ENCODE peak calls at places on chromosomes 4 and X, in eight cellular contexts. D is GM13977, J is heart right ventricle, U is colonic mucosa, P is upper lobe of right lung, C is AG04450, E is foreskin fibroblast, Z is OCI-LY7. B is an unnamed sample.

GRCh38 chrX:67543818-67544217 is at the start of gene AR:
- DNase-seq in C (peak), U (peak), E (peak), J (peak), D (no peak), P (peak), Z (no peak), B (no peak)

GRCh38 chrX:112687189-112687691 is 7.5 kb upstream of the LHFPL1 start:
- DNase-seq in E (no peak), J (no peak), Z (no peak), D (no peak), C (no peak), U (no peak), P (no peak), B (no peak)

GRCh38 chr4:26175016-26175786 is 145.6 kb upstream of the RBPJ start:
- DNase-seq in J (no peak), P (no peak), C (no peak), D (peak), Z (no peak), U (no peak), E (no peak), B (peak)

GRCh38 chr4:167715176-167715575 is 377.2 kb upstream of the ANXA10 start:
- DNase-seq in C (no peak), P (no peak), Z (no peak), D (no peak), J (no peak), U (no peak), E (no peak), B (no peak)

GRCh38 chr4:43242611-43243010 is 350.1 kb downstream of the GRXCR1 start:
- DNase-seq in U (no peak), P (no peak), C (no peak), J (no peak), D (no peak), Z (no peak), E (no peak), B (no peak)

GRCh38 chrX:134255555-134255954 is 18.6 kb downstream of the CCDC160 start:
- DNase-seq in J (no peak), U (no peak), D (no peak), P (no peak), Z (no peak), C (no peak), E (no peak), B (no peak)

GRCh38 chrX:130060122-130061069 is 49.9 kb downstream of the ELF4 start:
- DNase-seq in Z (peak), C (no peak), E (peak), J (peak), D (peak), U (peak), P (peak), B (peak)

GRCh38 chr4:186627226-186627865 is 72.0 kb upstream of the MTNR1A start:
- DNase-seq in J (no peak), C (no peak), Z (no peak), D (no peak), E (peak), U (no peak), P (no peak), B (no peak)

GRCh38 chrX:24668111-24668510 is 21.0 kb upstream of the PCYT1B start:
- DNase-seq in U (no peak), J (no peak), D (no peak), C (no peak), E (no peak), Z (no peak), P (no peak), B (no peak)

GRCh38 chr4:184384056-184384809 is 90.1 kb downstream of the IRF2 start:
- DNase-seq in E (peak), Z (peak), U (peak), D (peak), J (no peak), C (peak), P (no peak), B (peak)

GRCh38 chr4:12791536-12791935 is 692.6 kb downstream of the RAB28 start:
- DNase-seq in E (no peak), J (peak), P (no peak), U (no peak), C (no peak), D (no peak), Z (no peak), B (no peak)

GRCh38 chr4:53748328-53748772 is 157.1 kb upstream of the LNX1 start:
- DNase-seq in Z (peak), P (no peak), U (no peak), J (no peak), D (peak), E (no peak), C (no peak), B (peak)

GRCh38 chr4:36461344-36461743 is 179.9 kb downstream of the DTHD1 start:
- DNase-seq in Z (no peak), D (no peak), J (no peak), C (no peak), U (no peak), E (no peak), P (no peak), B (no peak)

GRCh38 chr4:71683309-71683708 is 100.6 kb downstream of the GC start:
- DNase-seq in U (no peak), C (no peak), J (no peak), D (no peak), Z (no peak), E (no peak), P (no peak), B (no peak)

GRCh38 chrX:21723097-21723496 is 34.8 kb downstream of the SMPX start:
- DNase-seq in E (no peak), U (no peak), C (no peak), J (no peak), Z (no peak), D (no peak), P (no peak), B (no peak)

GRCh38 chrX:107025538-107025937 is 25.5 kb upstream of the MORC4 start:
- DNase-seq in C (no peak), U (no peak), J (no peak), D (peak), E (peak), P (no peak), Z (peak), B (peak)

GRCh38 chrX:38260231-38260630 is 39.6 kb upstream of the SRPX start:
- DNase-seq in C (no peak), U (peak), Z (peak), P (no peak), E (no peak), D (peak), J (no peak), B (peak)

GRCh38 chr4:11805837-11806236 is 377.1 kb upstream of the HS3ST1 start:
- DNase-seq in P (no peak), C (no peak), E (no peak), Z (peak), J (no peak), U (no peak), D (no peak), B (no peak)

GRCh38 chr4:94446386-94446785 is 5.4 kb upstream of the PDLIM5 start:
- DNase-seq in J (no peak), E (peak), D (no peak), C (peak), U (no peak), Z (no peak), P (no peak), B (no peak)

DNA sequence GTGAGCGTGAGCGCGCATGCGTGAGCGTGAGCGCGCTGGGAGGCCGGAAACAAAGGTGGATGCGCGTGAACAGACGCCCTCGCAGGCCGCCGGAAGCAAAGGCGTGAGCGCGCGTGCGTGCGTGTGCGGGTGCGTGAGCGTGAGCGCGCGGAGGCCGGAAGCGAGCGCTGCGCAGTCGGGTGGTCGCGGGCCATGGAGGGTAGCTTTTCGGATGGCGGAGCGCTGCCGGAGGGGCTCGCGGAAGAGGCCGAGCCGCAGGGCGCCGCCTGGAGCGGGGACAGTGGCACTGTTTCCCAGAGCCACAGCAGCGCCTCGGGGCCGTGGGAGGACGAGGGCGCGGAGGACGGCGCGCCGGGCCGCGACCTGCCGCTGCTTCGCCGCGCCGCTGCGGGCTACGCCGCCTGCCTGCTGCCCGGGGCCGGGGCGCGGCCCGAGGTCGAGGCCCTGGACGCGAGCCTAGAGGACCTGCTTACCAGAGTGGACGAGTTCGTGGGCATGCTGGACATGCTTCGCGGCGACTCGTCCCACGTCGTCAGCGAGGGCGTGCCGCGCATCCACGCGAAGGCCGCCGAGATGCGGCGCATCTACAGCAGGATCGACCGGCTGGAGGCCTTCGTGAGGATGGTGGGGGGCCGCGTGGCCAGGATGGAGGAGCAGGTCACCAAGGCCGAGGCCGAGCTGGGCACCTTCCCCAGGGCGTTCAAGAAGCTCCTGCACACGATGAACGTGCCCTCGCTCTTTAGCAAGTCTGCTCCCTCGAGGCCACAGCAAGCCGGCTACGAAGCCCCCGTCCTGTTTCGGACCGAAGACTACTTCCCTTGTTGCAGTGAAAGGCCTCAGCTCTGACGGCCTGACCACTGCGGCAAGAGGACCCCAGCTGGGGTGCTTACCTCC is at the start of gene BLOC1S4:
- DNase-seq in P (peak), J (peak), Z (peak), D (peak), E (peak), C (peak), U (peak), B (peak)
- TF ChIP-seq CTCF in P (peak), J (no peak), Z (no peak), D (no peak), E (no peak), C (no peak), U (no peak), B (no peak)

DNA sequence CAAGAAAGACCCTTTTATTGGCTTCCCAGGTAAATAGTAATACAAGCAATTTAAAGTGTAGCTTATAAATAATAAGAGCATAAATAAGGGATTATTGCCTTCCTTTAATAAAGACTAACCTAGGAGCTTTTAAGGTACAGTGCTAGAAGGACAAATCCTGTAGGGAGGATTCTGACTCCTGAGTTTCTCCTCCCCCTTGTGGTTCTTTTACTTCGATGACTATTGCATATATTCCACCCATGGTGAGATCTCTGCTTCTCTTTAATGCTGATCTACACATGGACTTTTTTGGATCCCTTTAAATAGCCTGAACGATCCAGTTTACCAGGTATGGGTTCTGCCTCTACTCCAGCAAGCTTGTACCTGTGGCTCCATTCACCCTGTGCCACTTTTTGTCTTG is 2.5 kb downstream of the GALNT7 start:
- DNase-seq in P (no peak), D (no peak), J (no peak), U (no peak), E (no peak), Z (peak), C (no peak), B (no peak)
- TF ChIP-seq CTCF in P (no peak), D (peak), J (peak), U (no peak), E (peak), Z (peak), C (peak), B (no peak)

DNA sequence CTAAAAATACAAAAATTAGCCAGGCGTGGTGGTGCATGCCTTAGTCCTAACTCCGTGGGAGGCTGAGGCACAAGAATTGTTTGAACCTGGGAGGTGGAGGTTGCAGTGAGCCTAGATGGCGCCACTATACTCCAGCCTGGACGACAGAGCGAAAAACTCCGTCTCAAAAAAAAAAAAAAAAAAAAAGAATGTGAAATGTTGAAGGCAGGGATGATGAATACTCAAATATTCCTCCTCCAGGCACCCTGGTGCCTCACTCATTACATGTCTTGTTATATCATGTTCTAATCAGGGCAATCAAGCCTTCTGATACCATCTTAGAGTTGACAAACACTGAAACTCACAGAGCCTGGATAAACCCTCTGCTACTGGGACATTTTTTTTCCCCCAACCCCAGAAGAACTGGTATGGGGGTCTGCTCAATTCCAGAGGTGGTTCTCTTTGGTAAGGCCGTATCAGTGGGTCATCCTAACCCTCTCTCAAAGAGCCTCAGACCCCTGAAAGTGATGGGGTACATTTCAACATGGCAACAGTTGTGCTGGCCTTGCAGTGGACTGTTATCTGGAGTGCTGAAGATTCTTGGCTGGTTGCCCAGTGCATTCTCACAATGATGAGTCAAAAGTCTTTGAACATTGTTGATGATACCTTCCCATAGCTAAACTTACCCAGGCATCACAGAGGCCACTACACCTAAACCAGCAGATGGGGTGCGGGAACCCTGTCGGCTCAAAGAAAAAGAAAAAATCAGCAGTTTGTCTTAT is 2.4 kb upstream of the SH3KBP1 start:
- DNase-seq in J (no peak), Z (no peak), U (no peak), C (peak), D (peak), P (no peak), E (peak), B (peak)
- TF ChIP-seq CTCF in J (no peak), Z (peak), U (no peak), C (no peak), D (peak), P (no peak), E (no peak), B (no peak)

GRCh38 chr4:60805500-60806313 is 394.4 kb upstream of the ADGRL3 start:
- DNase-seq in J (no peak), U (no peak), E (peak), D (peak), P (no peak), Z (peak), C (no peak), B (peak)
- TF ChIP-seq CTCF in J (peak), U (peak), E (peak), D (peak), P (peak), Z (peak), C (peak), B (peak)

GRCh38 chrX:2609431-2610238 is 81.5 kb upstream of the CD99 start:
- DNase-seq in C (no peak), Z (peak), E (no peak), P (no peak), U (peak), D (no peak), J (no peak), B (peak)
- TF ChIP-seq CTCF in C (no peak), Z (peak), E (no peak), P (no peak), U (no peak), D (no peak), J (peak), B (no peak)

GRCh38 chrX:16671005-16671404 is 21.0 kb downstream of the S100G start:
- DNase-seq in D (peak), U (no peak), J (no peak), C (no peak), E (peak), P (no peak), Z (peak), B (peak)
- TF ChIP-seq CTCF in D (peak), U (peak), J (peak), C (peak), E (peak), P (peak), Z (peak), B (peak)

GRCh38 chrX:2703991-2704369 is 12.9 kb downstream of the CD99 start:
- DNase-seq in J (peak), P (no peak), E (no peak), C (no peak), U (peak), D (no peak), Z (no peak), B (no peak)
- TF ChIP-seq CTCF in J (peak), P (peak), E (peak), C (no peak), U (peak), D (no peak), Z (no peak), B (no peak)

DNA sequence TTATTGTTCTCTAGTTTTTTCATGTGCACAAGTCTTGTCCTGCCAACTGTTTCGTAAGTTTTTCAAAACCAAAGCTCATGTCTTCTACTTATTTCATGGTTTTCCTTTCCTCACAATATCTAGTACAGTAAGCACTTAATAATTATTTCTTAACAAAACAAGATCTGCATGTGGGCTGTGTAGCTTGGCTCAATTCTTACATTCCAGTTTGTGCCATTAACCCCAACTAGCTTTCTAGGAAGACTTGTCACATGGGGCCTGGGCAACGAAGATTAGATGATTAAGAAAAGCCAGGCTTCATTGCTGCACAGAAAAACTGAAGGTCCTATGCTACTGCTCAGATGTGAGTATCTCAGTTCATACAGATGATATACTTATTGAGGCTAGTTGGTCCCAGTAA is 155.3 kb upstream of the TEX13A start:
- DNase-seq in Z (no peak), D (no peak), J (no peak), E (peak), P (no peak), U (no peak), C (no peak), B (no peak)
- TF ChIP-seq CTCF in Z (no peak), D (no peak), J (no peak), E (no peak), P (no peak), U (no peak), C (no peak), B (no peak)

B was measured in GM13976.